ENCODE peak calls at places on chromosome 12, in eight cellular contexts. C is HFF-Myc, R is NCI-H446, S is type B pancreatic cell, Y is mesenchymal stem cell, J is cardiac fibroblast, P is HFFc6, T is kidney tubule cell. L is an unnamed sample.

GRCh38 chr12:28023156-28023887 is 50.8 kb upstream of the PTHLH start:
- DNase-seq in C (peak; percentile 52), R (no peak), S (no peak), Y (peak; percentile 85), J (peak; percentile 90), P (peak; percentile 92), T (peak; percentile 98), L (no peak)

GRCh38 chr12:55492078-55492477 is at the start of gene OR6C68:
- DNase-seq in C (no peak), R (no peak), S (no peak), Y (no peak), J (no peak), P (no peak), T (no peak), L (no peak)

GRCh38 chr12:22969521-22969920 is 344.6 kb downstream of the ETNK1 start:
- DNase-seq in C (no peak), R (no peak), S (no peak), Y (no peak), J (no peak), P (no peak), T (no peak), L (no peak)

GRCh38 chr12:14554281-14555008 is 13.2 kb downstream of the PLBD1 start:
- DNase-seq in C (no peak), R (peak; percentile 4), S (no peak), Y (peak; percentile 65), J (peak; percentile 21), P (no peak), T (peak; percentile 90), L (peak; percentile 77)

GRCh38 chr12:76085159-76085868 is 829 bp upstream of the NAP1L1 start:
- DNase-seq in C (no peak), R (no peak), S (no peak), Y (peak; percentile 88), J (peak; percentile 51), P (peak; percentile 14), T (peak; percentile 75), L (no peak)

GRCh38 chr12:43733687-43734086 is 24.9 kb downstream of the PUS7L start:
- DNase-seq in C (no peak), R (no peak), S (no peak), Y (no peak), J (no peak), P (no peak), T (no peak), L (no peak)

GRCh38 chr12:22084852-22085251 is 38.8 kb downstream of the CMAS start:
- DNase-seq in C (no peak), R (no peak), S (no peak), Y (no peak), J (no peak), P (no peak), T (no peak), L (no peak)

GRCh38 chr12:68454855-68455254 is 122.7 kb upstream of the MDM1 start:
- DNase-seq in C (no peak), R (no peak), S (no peak), Y (no peak), J (no peak), P (no peak), T (no peak), L (no peak)

GRCh38 chr12:109134186-109134917 is 18.0 kb downstream of the ACACB start:
- DNase-seq in C (no peak), R (no peak), S (no peak), Y (no peak), J (peak; percentile 87), P (peak; percentile 3), T (peak; percentile 13), L (peak; percentile 61)

GRCh38 chr12:11677752-11678151 is 28.3 kb downstream of the ETV6 start:
- DNase-seq in C (no peak), R (no peak), S (no peak), Y (no peak), J (no peak), P (no peak), T (no peak), L (no peak)

GRCh38 chr12:51621155-51621922 is 30.3 kb downstream of the SCN8A start:
- DNase-seq in C (peak; percentile 20), R (no peak), S (no peak), Y (peak; percentile 65), J (peak; percentile 20), P (no peak), T (no peak), L (no peak)

GRCh38 chr12:52836042-52836466 is 1.9 kb upstream of the KRT79 start:
- DNase-seq in C (no peak), R (no peak), S (no peak), Y (peak; percentile 76), J (peak; percentile 67), P (peak; percentile 51), T (peak; percentile 75), L (no peak)

GRCh38 chr12:113115455-113116126 is 20.0 kb downstream of the RASAL1 start:
- DNase-seq in C (no peak), R (no peak), S (no peak), Y (no peak), J (no peak), P (no peak), T (no peak), L (no peak)

GRCh38 chr12:5480218-5480952 is 48.5 kb downstream of the NTF3 start:
- DNase-seq in C (no peak), R (no peak), S (peak; percentile 77), Y (peak; percentile 32), J (no peak), P (no peak), T (no peak), L (no peak)

GRCh38 chr12:121577443-121578180 is 3.2 kb downstream of the KDM2B start:
- DNase-seq in C (no peak), R (no peak), S (no peak), Y (peak; percentile 17), J (no peak), P (no peak), T (no peak), L (no peak)

GRCh38 chr12:121799175-121799841 is 4.5 kb upstream of the SETD1B start:
- DNase-seq in C (no peak), R (peak; percentile 38), S (no peak), Y (peak; percentile 93), J (peak; percentile 83), P (peak; percentile 85), T (peak; percentile 86), L (peak; percentile 80)

GRCh38 chr12:11763760-11764520 is 114.5 kb downstream of the ETV6 start:
- DNase-seq in C (no peak), R (no peak), S (no peak), Y (peak; percentile 88), J (peak; percentile 72), P (peak; percentile 71), T (peak; percentile 84), L (no peak)

GRCh38 chr12:101181776-101182175 is 28.3 kb downstream of the SLC5A8 start:
- DNase-seq in C (no peak), R (no peak), S (no peak), Y (peak; percentile 1), J (no peak), P (no peak), T (no peak), L (no peak)

GRCh38 chr12:1539135-1539534 is 55.2 kb downstream of the FBXL14 start:
- DNase-seq in C (no peak), R (no peak), S (no peak), Y (no peak), J (no peak), P (no peak), T (no peak), L (no peak)

GRCh38 chr12:26043139-26044006 is 81.5 kb downstream of the BHLHE41 start:
- DNase-seq in C (no peak), R (no peak), S (no peak), Y (no peak), J (no peak), P (no peak), T (no peak), L (no peak)

GRCh38 chr12:95412826-95413311 is 61.1 kb upstream of the METAP2 start:
- DNase-seq in C (peak; percentile 69), R (no peak), S (no peak), Y (peak; percentile 93), J (peak; percentile 82), P (peak; percentile 96), T (peak; percentile 71), L (no peak)

GRCh38 chr12:56220611-56221232 is 1.0 kb downstream of the RNF41 start:
- DNase-seq in C (no peak), R (no peak), S (no peak), Y (peak; percentile 50), J (peak; percentile 73), P (peak; percentile 39), T (peak; percentile 35), L (no peak)

GRCh38 chr12:109560867-109561710 is 12.2 kb downstream of the MMAB start:
- DNase-seq in C (no peak), R (no peak), S (no peak), Y (no peak), J (no peak), P (no peak), T (no peak), L (no peak)

GRCh38 chr12:78249578-78249977 is 418.9 kb downstream of the NAV3 start:
- DNase-seq in C (no peak), R (no peak), S (no peak), Y (no peak), J (no peak), P (no peak), T (no peak), L (no peak)

GRCh38 chr12:95790912-95791849 is 617 bp upstream of the NTN4 start:
- DNase-seq in C (no peak), R (no peak), S (peak; percentile 70), Y (peak; percentile 32), J (no peak), P (no peak), T (peak; percentile 41), L (peak; percentile 63)

GRCh38 chr12:29858270-29858786 is 74.6 kb upstream of the TMTC1 start:
- DNase-seq in C (no peak), R (no peak), S (no peak), Y (no peak), J (no peak), P (no peak), T (no peak), L (no peak)

GRCh38 chr12:23950011-23950774 is 723 bp upstream of the SOX5 start:
- DNase-seq in C (no peak), R (no peak), S (no peak), Y (peak; percentile 56), J (peak; percentile 33), P (no peak), T (peak; percentile 7), L (no peak)

GRCh38 chr12:60100150-60100549 is 504.3 kb downstream of the SLC16A7 start:
- DNase-seq in C (no peak), R (no peak), S (no peak), Y (peak; percentile 22), J (no peak), P (peak; percentile 53), T (peak; percentile 18), L (no peak)

GRCh38 chr12:27899151-27899661 is 73.3 kb downstream of the PTHLH start:
- DNase-seq in C (no peak), R (no peak), S (no peak), Y (peak; percentile 98), J (peak; percentile 97), P (peak; percentile 97), T (peak; percentile 68), L (no peak)

GRCh38 chr12:55142896-55143870 is 17.0 kb downstream of the OR9K2 start:
- DNase-seq in C (peak; percentile 19), R (no peak), S (no peak), Y (peak; percentile 26), J (peak; percentile 46), P (peak; percentile 30), T (peak; percentile 47), L (no peak)

GRCh38 chr12:109289004-109289403 is 20.1 kb downstream of the FOXN4 start:
- DNase-seq in C (no peak), R (peak; percentile 21), S (no peak), Y (no peak), J (no peak), P (no peak), T (no peak), L (no peak)

GRCh38 chr12:64178122-64178521 is 44.0 kb downstream of the KICS2 start:
- DNase-seq in C (no peak), R (no peak), S (no peak), Y (peak; percentile 78), J (peak; percentile 81), P (peak; percentile 70), T (peak; percentile 59), L (no peak)

L was measured in sciatic nerve.